ENCODE peak calls at places on chromosomes 1 and 21, in four cellular contexts. E, Z, W and N are unnamed samples.

GRCh38 chr1:226690460-226690982 is 48.6 kb downstream of the ITPKB start:
- DNase-seq in E (no peak), Z (no peak), W (no peak), N (no peak)

GRCh38 chr21:41559658-41560599 is 52.0 kb upstream of the TMPRSS2 start:
- DNase-seq in E (no peak), Z (no peak), W (no peak), N (no peak)

GRCh38 chr1:231691618-231692259 is 65.1 kb downstream of the DISC1 start:
- DNase-seq in E (peak; percentile 48), Z (peak; percentile 27), W (no peak), N (peak; percentile 23)

GRCh38 chr1:98924971-98925370 is 79.7 kb downstream of the PLPPR5 start:
- DNase-seq in E (peak; percentile 34), Z (no peak), W (no peak), N (no peak)

GRCh38 chr1:2373551-2374259 is 17.6 kb downstream of the MORN1 start:
- DNase-seq in E (no peak), Z (no peak), W (no peak), N (no peak)

GRCh38 chr21:43869486-43870325 is 4.7 kb downstream of the AGPAT3 start:
- DNase-seq in E (no peak), Z (peak; percentile 21), W (no peak), N (no peak)

GRCh38 chr1:209627349-209628196 is 24.7 kb downstream of the LAMB3 start:
- DNase-seq in E (peak; percentile 88), Z (peak; percentile 81), W (peak; percentile 17), N (no peak)

GRCh38 chr21:46050651-46051378 is 47.1 kb upstream of the COL6A2 start:
- DNase-seq in E (no peak), Z (no peak), W (no peak), N (no peak)

GRCh38 chr1:22287946-22288520 is 145.1 kb upstream of the WNT4 start:
- DNase-seq in E (no peak), Z (no peak), W (no peak), N (no peak)

GRCh38 chr1:234584926-234585325 is 25.1 kb downstream of the IRF2BP2 start:
- DNase-seq in E (no peak), Z (peak; percentile 42), W (no peak), N (no peak)

DNA sequence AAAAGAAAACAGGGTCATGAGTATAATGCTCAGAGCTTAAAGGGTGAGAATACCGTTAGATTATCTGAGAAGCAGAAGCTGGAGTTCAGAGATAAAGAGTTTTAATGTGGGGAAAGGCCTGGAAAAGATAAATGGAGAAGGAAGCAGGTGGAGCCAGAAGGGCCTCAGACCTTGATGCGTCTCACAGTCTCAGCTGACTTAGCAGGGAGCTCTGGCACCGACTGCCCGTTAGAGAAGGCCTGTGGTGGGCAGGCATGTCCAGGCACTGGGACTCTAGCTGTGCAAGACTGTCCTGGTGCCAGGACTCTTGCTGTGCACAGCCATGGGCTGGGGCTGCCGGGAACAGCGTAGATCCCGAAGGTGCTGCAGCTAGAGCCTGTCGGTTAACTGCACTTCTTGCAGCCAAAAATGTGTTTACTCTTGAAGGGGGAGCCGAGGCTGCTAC is 3.8 kb upstream of the SLAMF9 start:
- DNase-seq in E (no peak), Z (peak; percentile 78), W (no peak), N (no peak)
- H3K27ac ChIP-seq in E (no peak overlapping the region), Z (no peak overlapping the region), W (no peak overlapping the region), N (peak overlapping the region; percentile 68)

GRCh38 chr1:116990612-116991151 is 10.9 kb upstream of the CD101 start:
- DNase-seq in E (no peak), Z (peak; percentile 46), W (no peak), N (peak; percentile 54)
- H3K27ac ChIP-seq in E (no peak overlapping the region), Z (no peak overlapping the region), W (no peak overlapping the region), N (peak overlapping the region; percentile 80)

GRCh38 chr1:181135815-181136737 is 47.6 kb downstream of the IER5 start:
- DNase-seq in E (peak; percentile 69), Z (no peak), W (no peak), N (peak; percentile 90)
- H3K27ac ChIP-seq in E (peak overlapping the region; percentile 80), Z (no peak overlapping the region), W (peak overlapping the region; percentile 20), N (peak overlapping the region; percentile 86)

DNA sequence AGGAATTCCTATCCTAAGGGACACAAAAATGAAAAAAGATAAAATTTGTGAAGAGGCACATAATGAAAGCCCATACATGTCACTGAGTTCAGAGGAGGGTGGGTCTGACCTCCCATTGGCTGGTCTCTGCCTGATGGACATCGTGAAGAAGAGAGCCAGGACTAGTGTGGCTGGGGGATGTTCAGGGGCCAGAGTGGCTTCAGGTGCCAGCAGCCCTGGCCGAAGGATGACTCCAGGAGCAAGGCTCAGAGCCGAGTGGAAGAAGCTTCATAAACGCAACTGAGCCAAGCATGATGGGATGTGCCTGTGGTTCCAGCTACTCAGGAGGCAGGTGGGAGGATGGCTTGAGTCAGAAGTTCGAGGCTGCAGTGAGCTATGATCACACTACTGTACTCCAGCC is 56.9 kb upstream of the ATP5PO start:
- DNase-seq in E (no peak), Z (no peak), W (no peak), N (no peak)
- H3K27ac ChIP-seq in E (no peak overlapping the region), Z (no peak overlapping the region), W (no peak overlapping the region), N (peak overlapping the region; percentile 69)

DNA sequence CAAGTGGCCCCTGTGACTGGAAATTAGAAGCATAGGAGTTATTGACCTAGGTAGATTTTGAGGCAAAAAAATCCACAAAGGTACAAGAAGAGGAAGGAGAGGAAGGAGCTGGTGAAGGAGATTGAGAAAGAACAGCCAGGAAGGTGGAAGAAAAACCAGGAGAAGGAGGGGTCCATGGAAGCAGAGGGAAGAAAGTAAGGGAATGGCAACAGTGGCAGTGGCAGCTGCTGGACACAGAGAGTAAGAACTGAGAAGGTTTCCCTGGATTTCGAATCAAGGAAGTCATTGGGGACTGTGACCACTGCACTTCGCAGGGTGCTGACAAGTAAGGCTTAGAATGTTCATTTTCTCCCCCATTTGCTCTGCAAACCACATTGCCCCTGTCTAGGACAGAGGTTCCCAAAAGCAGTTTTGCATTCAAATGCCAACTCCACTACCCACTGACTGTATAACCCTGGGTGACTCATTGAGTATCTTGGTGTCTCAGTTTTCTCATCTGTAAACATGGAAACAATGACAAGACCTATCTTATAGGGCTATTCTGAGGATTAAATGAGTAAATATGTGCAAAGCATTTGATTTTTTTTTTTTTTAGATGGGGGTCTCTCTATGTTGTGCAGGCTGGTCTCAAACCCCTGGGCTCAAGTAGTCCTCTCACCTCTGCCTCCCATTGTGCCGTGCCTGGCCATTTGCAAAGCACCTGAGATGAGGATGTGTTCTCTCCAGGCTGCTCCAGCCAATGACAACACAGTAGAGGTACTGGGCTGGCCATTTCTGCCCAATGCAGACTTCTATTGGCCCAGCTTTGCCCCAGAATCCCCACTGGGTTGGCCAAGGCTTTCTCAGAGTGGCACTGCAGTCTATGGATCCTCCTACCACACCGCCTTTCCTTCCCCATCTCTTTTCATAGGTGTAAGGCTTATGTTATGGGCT is 9.3 kb upstream of the CAPN2 start:
- DNase-seq in E (peak; percentile 98), Z (no peak), W (no peak), N (no peak)
- H3K27ac ChIP-seq in E (peak overlapping the region; percentile 89), Z (no peak overlapping the region), W (no peak overlapping the region), N (no peak overlapping the region)

DNA sequence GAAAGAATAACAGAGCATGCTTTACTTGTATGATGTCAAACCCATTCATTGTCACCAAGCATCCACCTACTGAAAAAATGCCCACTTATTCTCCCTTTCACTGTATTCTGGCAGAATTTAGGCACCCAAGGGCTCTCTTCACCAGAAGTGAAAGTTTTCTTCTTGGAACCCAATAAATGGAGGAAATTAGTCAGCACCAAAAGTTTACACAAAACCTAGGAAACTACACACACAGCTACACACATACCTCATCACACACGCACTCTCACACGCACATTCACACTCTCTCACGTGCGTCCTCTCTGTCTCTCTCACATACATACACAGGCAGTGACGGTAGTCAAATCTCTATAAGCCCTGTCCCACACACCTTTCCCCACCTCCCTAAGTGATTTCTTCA is 37.6 kb downstream of the MCOLN2 start:
- DNase-seq in E (no peak), Z (no peak), W (no peak), N (no peak)
- H3K27ac ChIP-seq in E (no peak overlapping the region), Z (no peak overlapping the region), W (no peak overlapping the region), N (no peak overlapping the region)